ENCODE peak calls at places on chromosome 22, in five cellular contexts. One of them, this sample, is unnamed.

GRCh38 chr22:42932197-42932519 is 75.1 kb upstream of the ARFGAP3 start:
- DNase-seq in gastrocnemius medialis: no peak
- DNase-seq in brain microvascular endothelial cell: no peak
- DNase-seq in cardiac muscle cell: no peak
- DNase-seq in breast epithelium: no peak
- DNase-seq in this sample: no peak

GRCh38 chr22:20807315-20807752 is 33.4 kb downstream of the SERPIND1 start:
- DNase-seq in breast epithelium: no peak
- DNase-seq in cardiac muscle cell: peak
- DNase-seq in gastrocnemius medialis: no peak
- DNase-seq in brain microvascular endothelial cell: peak
- DNase-seq in this sample: no peak

GRCh38 chr22:28920757-28921584 is 37.6 kb downstream of the ZNRF3 start:
- DNase-seq in brain microvascular endothelial cell: no peak
- DNase-seq in gastrocnemius medialis: no peak
- DNase-seq in cardiac muscle cell: no peak
- DNase-seq in breast epithelium: no peak
- DNase-seq in this sample: peak

GRCh38 chr22:20232237-20232598 is 35.9 kb downstream of the RTN4R start:
- DNase-seq in cardiac muscle cell: no peak
- DNase-seq in brain microvascular endothelial cell: no peak
- DNase-seq in breast epithelium: no peak
- DNase-seq in gastrocnemius medialis: no peak
- DNase-seq in this sample: no peak

GRCh38 chr22:33867118-33867863 is 53.0 kb downstream of the LARGE1 start:
- DNase-seq in breast epithelium: no peak
- DNase-seq in cardiac muscle cell: no peak
- DNase-seq in brain microvascular endothelial cell: peak
- DNase-seq in gastrocnemius medialis: no peak
- DNase-seq in this sample: no peak

GRCh38 chr22:38230108-38230825 is 28.5 kb downstream of the MAFF start:
- DNase-seq in brain microvascular endothelial cell: no peak
- DNase-seq in cardiac muscle cell: peak
- DNase-seq in breast epithelium: no peak
- DNase-seq in gastrocnemius medialis: no peak
- DNase-seq in this sample: no peak

GRCh38 chr22:35301370-35301874 is 1.7 kb downstream of the TOM1 start:
- DNase-seq in breast epithelium: no peak
- DNase-seq in gastrocnemius medialis: peak
- DNase-seq in cardiac muscle cell: peak
- DNase-seq in brain microvascular endothelial cell: peak
- DNase-seq in this sample: no peak

GRCh38 chr22:44348963-44349950 is 36.5 kb upstream of the SHISAL1 start:
- DNase-seq in gastrocnemius medialis: no peak
- DNase-seq in breast epithelium: no peak
- DNase-seq in cardiac muscle cell: peak
- DNase-seq in brain microvascular endothelial cell: peak
- DNase-seq in this sample: no peak

GRCh38 chr22:47016636-47017035 is 254.2 kb downstream of the TBC1D22A start:
- DNase-seq in breast epithelium: no peak
- DNase-seq in cardiac muscle cell: no peak
- DNase-seq in brain microvascular endothelial cell: no peak
- DNase-seq in gastrocnemius medialis: no peak
- DNase-seq in this sample: no peak

GRCh38 chr22:39728236-39728860 is 157.8 kb downstream of the CACNA1I start:
- DNase-seq in breast epithelium: no peak
- DNase-seq in cardiac muscle cell: no peak
- DNase-seq in gastrocnemius medialis: no peak
- DNase-seq in brain microvascular endothelial cell: no peak
- DNase-seq in this sample: no peak

GRCh38 chr22:43207849-43208702 is 21.1 kb upstream of the TTLL12 start:
- DNase-seq in cardiac muscle cell: no peak
- DNase-seq in gastrocnemius medialis: no peak
- DNase-seq in breast epithelium: no peak
- DNase-seq in brain microvascular endothelial cell: no peak
- DNase-seq in this sample: no peak

GRCh38 chr22:32175751-32176644 is 16.9 kb upstream of the C22orf42 start:
- DNase-seq in breast epithelium: no peak
- DNase-seq in cardiac muscle cell: no peak
- DNase-seq in gastrocnemius medialis: no peak
- DNase-seq in brain microvascular endothelial cell: no peak
- DNase-seq in this sample: no peak

GRCh38 chr22:26360169-26360885 is 68.7 kb upstream of the ASPHD2 start:
- DNase-seq in gastrocnemius medialis: peak
- DNase-seq in brain microvascular endothelial cell: peak
- DNase-seq in cardiac muscle cell: peak
- DNase-seq in breast epithelium: peak
- DNase-seq in this sample: peak

GRCh38 chr22:49642331-49642730 is 185.3 kb downstream of the BRD1 start:
- DNase-seq in breast epithelium: no peak
- DNase-seq in brain microvascular endothelial cell: no peak
- DNase-seq in cardiac muscle cell: no peak
- DNase-seq in gastrocnemius medialis: no peak
- DNase-seq in this sample: no peak

GRCh38 chr22:24066260-24066659 is 55.2 kb downstream of the CABIN1 start:
- DNase-seq in cardiac muscle cell: no peak
- DNase-seq in breast epithelium: no peak
- DNase-seq in brain microvascular endothelial cell: no peak
- DNase-seq in gastrocnemius medialis: no peak
- DNase-seq in this sample: no peak

GRCh38 chr22:17369553-17370035 is 334 bp downstream of the CECR2 start:
- DNase-seq in breast epithelium: no peak
- DNase-seq in gastrocnemius medialis: peak
- DNase-seq in cardiac muscle cell: peak
- DNase-seq in brain microvascular endothelial cell: no peak
- DNase-seq in this sample: peak

GRCh38 chr22:21047730-21048129 is 2.0 kb downstream of the LRRC74B start:
- DNase-seq in breast epithelium: no peak
- DNase-seq in cardiac muscle cell: no peak
- DNase-seq in gastrocnemius medialis: no peak
- DNase-seq in brain microvascular endothelial cell: no peak
- DNase-seq in this sample: no peak

GRCh38 chr22:37843746-37844089 is 416 bp downstream of the ANKRD54 start:
- DNase-seq in cardiac muscle cell: peak
- DNase-seq in breast epithelium: no peak
- DNase-seq in gastrocnemius medialis: no peak
- DNase-seq in brain microvascular endothelial cell: no peak
- DNase-seq in this sample: peak

GRCh38 chr22:44957267-44957905 is 52.4 kb downstream of the PHF21B start:
- DNase-seq in gastrocnemius medialis: no peak
- DNase-seq in cardiac muscle cell: no peak
- DNase-seq in breast epithelium: no peak
- DNase-seq in brain microvascular endothelial cell: no peak
- DNase-seq in this sample: no peak

GRCh38 chr22:45535400-45535799 is 32.7 kb downstream of the FBLN1 start:
- DNase-seq in gastrocnemius medialis: no peak
- DNase-seq in breast epithelium: no peak
- DNase-seq in brain microvascular endothelial cell: no peak
- DNase-seq in cardiac muscle cell: no peak
- DNase-seq in this sample: no peak

GRCh38 chr22:50220603-50221409 is 20.0 kb downstream of the SELENOO start:
- DNase-seq in gastrocnemius medialis: no peak
- DNase-seq in brain microvascular endothelial cell: no peak
- DNase-seq in cardiac muscle cell: no peak
- DNase-seq in breast epithelium: no peak
- DNase-seq in this sample: no peak

GRCh38 chr22:43005106-43005505 is 9.8 kb downstream of the PACSIN2 start:
- DNase-seq in cardiac muscle cell: no peak
- DNase-seq in brain microvascular endothelial cell: no peak
- DNase-seq in breast epithelium: no peak
- DNase-seq in gastrocnemius medialis: no peak
- DNase-seq in this sample: no peak

GRCh38 chr22:26170112-26170492 is 840 bp downstream of the SEZ6L start:
- DNase-seq in breast epithelium: no peak
- DNase-seq in brain microvascular endothelial cell: no peak
- DNase-seq in gastrocnemius medialis: no peak
- DNase-seq in cardiac muscle cell: no peak
- DNase-seq in this sample: no peak

GRCh38 chr22:38069372-38070249 is 12.4 kb downstream of the PICK1 start:
- DNase-seq in gastrocnemius medialis: peak
- DNase-seq in cardiac muscle cell: peak
- DNase-seq in breast epithelium: no peak
- DNase-seq in brain microvascular endothelial cell: peak
- DNase-seq in this sample: no peak

GRCh38 chr22:38730411-38730871 is 24.7 kb downstream of the GTPBP1 start:
- DNase-seq in brain microvascular endothelial cell: no peak
- DNase-seq in breast epithelium: no peak
- DNase-seq in cardiac muscle cell: no peak
- DNase-seq in gastrocnemius medialis: no peak
- DNase-seq in this sample: no peak

GRCh38 chr22:48563966-48564330 is 1263.7 kb downstream of the BRD1 start:
- DNase-seq in gastrocnemius medialis: no peak
- DNase-seq in breast epithelium: no peak
- DNase-seq in brain microvascular endothelial cell: no peak
- DNase-seq in cardiac muscle cell: no peak
- DNase-seq in this sample: no peak

GRCh38 chr22:45538284-45538683 is 35.6 kb downstream of the FBLN1 start:
- DNase-seq in brain microvascular endothelial cell: no peak
- DNase-seq in breast epithelium: no peak
- DNase-seq in gastrocnemius medialis: no peak
- DNase-seq in cardiac muscle cell: peak
- DNase-seq in this sample: no peak

GRCh38 chr22:32904044-32904443 is 102.5 kb downstream of the TIMP3 start:
- DNase-seq in gastrocnemius medialis: no peak
- DNase-seq in breast epithelium: no peak
- DNase-seq in brain microvascular endothelial cell: peak
- DNase-seq in cardiac muscle cell: peak
- DNase-seq in this sample: peak

GRCh38 chr22:50444663-50445062 is 30.2 kb downstream of the SBF1 start:
- DNase-seq in cardiac muscle cell: peak
- DNase-seq in breast epithelium: no peak
- DNase-seq in brain microvascular endothelial cell: peak
- DNase-seq in gastrocnemius medialis: no peak
- DNase-seq in this sample: no peak

GRCh38 chr22:29710922-29711593 is 8.7 kb upstream of the CABP7 start:
- DNase-seq in gastrocnemius medialis: peak
- DNase-seq in breast epithelium: no peak
- DNase-seq in brain microvascular endothelial cell: no peak
- DNase-seq in cardiac muscle cell: no peak
- DNase-seq in this sample: no peak

GRCh38 chr22:18044548-18045271 is 20.3 kb upstream of the MICAL3 start:
- DNase-seq in breast epithelium: no peak
- DNase-seq in cardiac muscle cell: peak
- DNase-seq in brain microvascular endothelial cell: peak
- DNase-seq in gastrocnemius medialis: peak
- DNase-seq in this sample: no peak

GRCh38 chr22:20634560-20635226 is 127.3 kb downstream of the MED15 start:
- DNase-seq in cardiac muscle cell: no peak
- DNase-seq in gastrocnemius medialis: no peak
- DNase-seq in breast epithelium: no peak
- DNase-seq in brain microvascular endothelial cell: no peak
- DNase-seq in this sample: no peak

GRCh38 chr22:39967996-39968968 is 8.1 kb downstream of the TMA7B start:
- DNase-seq in gastrocnemius medialis: peak
- DNase-seq in breast epithelium: peak
- DNase-seq in cardiac muscle cell: peak
- DNase-seq in brain microvascular endothelial cell: no peak
- DNase-seq in this sample: no peak

GRCh38 chr22:34414467-34415440 is 494.5 kb upstream of the LARGE1 start:
- DNase-seq in gastrocnemius medialis: no peak
- DNase-seq in cardiac muscle cell: peak
- DNase-seq in brain microvascular endothelial cell: no peak
- DNase-seq in breast epithelium: no peak
- DNase-seq in this sample: peak

GRCh38 chr22:30823015-30823370 is 128.3 kb downstream of the OSBP2 start:
- DNase-seq in brain microvascular endothelial cell: peak
- DNase-seq in gastrocnemius medialis: no peak
- DNase-seq in cardiac muscle cell: peak
- DNase-seq in breast epithelium: no peak
- DNase-seq in this sample: no peak
- H3K4me3 ChIP-seq in brain microvascular endothelial cell: no peak
- H3K4me3 ChIP-seq in gastrocnemius medialis: peak
- H3K4me3 ChIP-seq in cardiac muscle cell: no peak
- H3K4me3 ChIP-seq in breast epithelium: no peak
- H3K4me3 ChIP-seq in this sample: no peak

DNA sequence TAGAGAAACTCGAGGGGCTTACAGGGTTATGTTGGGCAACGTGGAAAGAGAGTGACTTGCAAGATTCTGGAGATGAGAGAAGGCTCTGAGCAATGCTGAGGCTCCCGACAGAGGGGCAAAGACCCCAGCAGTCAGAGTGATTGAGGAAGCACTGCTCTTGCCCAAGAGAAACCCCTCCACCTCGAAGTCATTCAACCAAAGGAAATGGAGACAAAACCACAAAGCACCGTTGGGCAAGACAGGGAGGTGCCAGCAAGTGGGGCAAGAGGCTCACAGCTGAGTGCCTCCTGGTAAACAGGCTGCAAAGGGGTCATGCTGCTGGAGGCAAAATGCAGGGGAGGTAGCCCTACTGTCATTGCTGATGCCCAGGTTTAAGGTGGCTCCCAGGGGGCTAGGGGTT is 17.9 kb upstream of the MYH9 start:
- DNase-seq in breast epithelium: no peak
- DNase-seq in gastrocnemius medialis: peak
- DNase-seq in cardiac muscle cell: peak
- DNase-seq in brain microvascular endothelial cell: no peak
- DNase-seq in this sample: peak
- TF ChIP-seq CTCF in breast epithelium: no peak
- TF ChIP-seq CTCF in gastrocnemius medialis: no peak
- TF ChIP-seq CTCF in cardiac muscle cell: no peak
- TF ChIP-seq CTCF in brain microvascular endothelial cell: no peak
- TF ChIP-seq CTCF in this sample: no peak

GRCh38 chr22:36330655-36331305 is 57.0 kb downstream of the MYH9 start:
- DNase-seq in brain microvascular endothelial cell: peak
- DNase-seq in breast epithelium: no peak
- DNase-seq in cardiac muscle cell: peak
- DNase-seq in gastrocnemius medialis: no peak
- DNase-seq in this sample: peak
- H3K4me3 ChIP-seq in brain microvascular endothelial cell: no peak
- H3K4me3 ChIP-seq in breast epithelium: no peak
- H3K4me3 ChIP-seq in cardiac muscle cell: no peak
- H3K4me3 ChIP-seq in gastrocnemius medialis: no peak
- H3K4me3 ChIP-seq in this sample: peak

DNA sequence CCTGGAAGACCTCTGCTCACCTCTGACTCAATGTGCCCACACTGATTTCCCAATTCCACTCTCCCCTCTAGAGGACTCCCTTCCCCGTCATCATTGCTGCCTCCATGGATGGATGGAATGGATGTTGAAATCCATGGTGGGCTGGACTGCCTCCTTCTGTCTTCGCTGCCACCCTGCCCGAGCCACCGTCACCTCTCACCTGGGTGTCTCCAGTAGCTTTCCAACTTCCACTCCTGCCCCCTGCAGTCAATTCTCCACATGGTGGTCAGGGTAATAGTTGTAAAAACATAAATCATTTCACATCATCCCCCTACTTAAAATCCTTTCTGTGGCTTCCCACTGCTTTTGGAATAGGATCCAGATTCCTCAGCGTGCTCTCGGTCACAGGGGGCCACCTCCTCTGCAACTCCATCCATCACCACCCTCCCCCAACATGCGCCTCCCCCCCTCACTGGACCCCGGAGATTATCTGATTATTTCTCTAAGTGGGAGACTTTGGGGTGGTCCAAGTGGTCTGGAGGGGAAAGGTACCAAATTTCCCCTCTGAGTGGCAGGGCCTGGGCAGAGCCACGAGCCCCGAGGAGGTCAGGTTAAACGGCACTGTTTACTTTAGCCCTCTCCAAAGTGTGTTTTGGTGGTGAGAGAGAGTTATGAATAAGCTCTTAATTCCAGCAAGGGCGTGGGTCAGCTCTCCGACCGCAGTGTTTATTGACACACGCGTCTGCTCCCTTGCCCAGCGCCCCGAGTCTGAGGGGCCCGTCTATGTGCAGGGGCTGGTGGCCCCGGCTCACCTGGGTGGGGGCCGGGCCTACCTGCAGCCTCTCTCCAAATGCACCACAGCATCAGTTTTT is 313.7 kb downstream of the MN1 start:
- DNase-seq in brain microvascular endothelial cell: peak
- DNase-seq in cardiac muscle cell: no peak
- DNase-seq in gastrocnemius medialis: no peak
- DNase-seq in breast epithelium: no peak
- DNase-seq in this sample: no peak
- TF ChIP-seq CTCF in brain microvascular endothelial cell: peak
- TF ChIP-seq CTCF in cardiac muscle cell: no peak
- TF ChIP-seq CTCF in gastrocnemius medialis: no peak
- TF ChIP-seq CTCF in breast epithelium: no peak
- TF ChIP-seq CTCF in this sample: no peak